ENCODE peak calls at places on chromosome 21, in six cellular contexts. One of them, this sample, is unnamed. For H3F3A, the result is how much of the 10 kb centered on the place peaks cover.

GRCh38 chr21:29347274-29347681 is 48.6 kb downstream of the BACH1 start:
- DNase-seq in neural progenitor cell: no peak
- DNase-seq in GM23248: peak
- DNase-seq in GM23338: no peak
- DNase-seq in PC-3: no peak
- DNase-seq in PC-9: no peak
- DNase-seq in this sample: no peak

GRCh38 chr21:41139951-41140350 is 28.0 kb upstream of the BACE2 start:
- DNase-seq in neural progenitor cell: no peak
- DNase-seq in GM23248: no peak
- DNase-seq in GM23338: no peak
- DNase-seq in PC-3: no peak
- DNase-seq in PC-9: no peak
- DNase-seq in this sample: no peak

GRCh38 chr21:19986396-19986795 is 1011.8 kb upstream of the NCAM2 start:
- DNase-seq in neural progenitor cell: no peak
- DNase-seq in GM23248: no peak
- DNase-seq in GM23338: no peak
- DNase-seq in PC-3: no peak
- DNase-seq in PC-9: no peak
- DNase-seq in this sample: no peak

GRCh38 chr21:44756416-44757185 is 45.0 kb downstream of the UBE2G2 start:
- DNase-seq in neural progenitor cell: no peak
- DNase-seq in GM23248: no peak
- DNase-seq in GM23338: no peak
- DNase-seq in PC-3: no peak
- DNase-seq in PC-9: no peak
- DNase-seq in this sample: no peak

GRCh38 chr21:14773777-14774345 is 227.7 kb upstream of the SAMSN1 start:
- DNase-seq in neural progenitor cell: peak
- DNase-seq in GM23248: peak
- DNase-seq in GM23338: peak
- DNase-seq in PC-3: peak
- DNase-seq in PC-9: no peak
- DNase-seq in this sample: peak

GRCh38 chr21:31554511-31555022 is 104.9 kb upstream of the SOD1 start:
- DNase-seq in neural progenitor cell: peak
- DNase-seq in GM23248: peak
- DNase-seq in GM23338: peak
- DNase-seq in PC-3: peak
- DNase-seq in PC-9: peak
- DNase-seq in this sample: peak

GRCh38 chr21:45535341-45536081 is 6.7 kb downstream of the SLC19A1 start:
- DNase-seq in neural progenitor cell: no peak
- DNase-seq in GM23248: no peak
- DNase-seq in GM23338: no peak
- DNase-seq in PC-3: no peak
- DNase-seq in PC-9: no peak
- DNase-seq in this sample: no peak

GRCh38 chr21:46297311-46298082 is 11.4 kb downstream of the YBEY start:
- DNase-seq in neural progenitor cell: no peak
- DNase-seq in GM23248: peak
- DNase-seq in GM23338: peak
- DNase-seq in PC-3: no peak
- DNase-seq in PC-9: no peak
- DNase-seq in this sample: no peak

GRCh38 chr21:31580866-31581276 is 78.6 kb upstream of the SOD1 start:
- DNase-seq in neural progenitor cell: peak
- DNase-seq in GM23248: peak
- DNase-seq in GM23338: peak
- DNase-seq in PC-3: peak
- DNase-seq in PC-9: peak
- DNase-seq in this sample: peak

GRCh38 chr21:43740497-43741156 is 21.7 kb downstream of the PDXK start:
- DNase-seq in neural progenitor cell: peak
- DNase-seq in GM23248: peak
- DNase-seq in GM23338: peak
- DNase-seq in PC-3: no peak
- DNase-seq in PC-9: peak
- DNase-seq in this sample: no peak

GRCh38 chr21:8992731-8993174 is 1528.6 kb upstream of the TPTE start:
- DNase-seq in neural progenitor cell: no peak
- DNase-seq in GM23248: no peak
- DNase-seq in GM23338: peak
- DNase-seq in PC-3: peak
- DNase-seq in PC-9: peak
- DNase-seq in this sample: no peak

GRCh38 chr21:44003307-44003966 is 8.7 kb upstream of the TRAPPC10 start:
- DNase-seq in neural progenitor cell: no peak
- DNase-seq in GM23248: no peak
- DNase-seq in GM23338: no peak
- DNase-seq in PC-3: no peak
- DNase-seq in PC-9: no peak
- DNase-seq in this sample: no peak

GRCh38 chr21:40016234-40016633 is 149.0 kb downstream of the PCP4 start:
- DNase-seq in neural progenitor cell: no peak
- DNase-seq in GM23248: no peak
- DNase-seq in GM23338: no peak
- DNase-seq in PC-3: no peak
- DNase-seq in PC-9: no peak
- DNase-seq in this sample: peak

GRCh38 chr21:29232601-29233541 is 65.9 kb upstream of the BACH1 start:
- DNase-seq in neural progenitor cell: no peak
- DNase-seq in GM23248: peak
- DNase-seq in GM23338: no peak
- DNase-seq in PC-3: peak
- DNase-seq in PC-9: peak
- DNase-seq in this sample: no peak

GRCh38 chr21:31184462-31184861 is 146.2 kb upstream of the KRTAP19-8 start:
- DNase-seq in neural progenitor cell: no peak
- DNase-seq in GM23248: no peak
- DNase-seq in GM23338: no peak
- DNase-seq in PC-3: no peak
- DNase-seq in PC-9: no peak
- DNase-seq in this sample: no peak

GRCh38 chr21:28193189-28193588 is 799.5 kb downstream of the LTN1 start:
- DNase-seq in neural progenitor cell: no peak
- DNase-seq in GM23248: no peak
- DNase-seq in GM23338: peak
- DNase-seq in PC-3: peak
- DNase-seq in PC-9: no peak
- DNase-seq in this sample: no peak

GRCh38 chr21:9737871-9738520 is 783.4 kb upstream of the TPTE start:
- DNase-seq in neural progenitor cell: no peak
- DNase-seq in GM23248: no peak
- DNase-seq in GM23338: no peak
- DNase-seq in PC-3: peak
- DNase-seq in PC-9: no peak
- DNase-seq in this sample: no peak

GRCh38 chr21:44778983-44779382 is 22.6 kb downstream of the UBE2G2 start:
- DNase-seq in neural progenitor cell: no peak
- DNase-seq in GM23248: no peak
- DNase-seq in GM23338: no peak
- DNase-seq in PC-3: no peak
- DNase-seq in PC-9: no peak
- DNase-seq in this sample: no peak

GRCh38 chr21:15289246-15289645 is 224.4 kb upstream of the NRIP1 start:
- DNase-seq in neural progenitor cell: no peak
- DNase-seq in GM23248: no peak
- DNase-seq in GM23338: no peak
- DNase-seq in PC-3: no peak
- DNase-seq in PC-9: no peak
- DNase-seq in this sample: no peak

GRCh38 chr21:44427241-44428120 is 27.8 kb upstream of the LRRC3 start:
- DNase-seq in neural progenitor cell: no peak
- DNase-seq in GM23248: no peak
- DNase-seq in GM23338: no peak
- DNase-seq in PC-3: no peak
- DNase-seq in PC-9: no peak
- DNase-seq in this sample: no peak

GRCh38 chr21:14737922-14738321 is 191.8 kb upstream of the SAMSN1 start:
- DNase-seq in neural progenitor cell: peak
- DNase-seq in GM23248: peak
- DNase-seq in GM23338: peak
- DNase-seq in PC-3: peak
- DNase-seq in PC-9: peak
- DNase-seq in this sample: peak

GRCh38 chr21:25776440-25776839 is 41.7 kb downstream of the GABPA start:
- DNase-seq in neural progenitor cell: no peak
- DNase-seq in GM23248: no peak
- DNase-seq in GM23338: no peak
- DNase-seq in PC-3: no peak
- DNase-seq in PC-9: no peak
- DNase-seq in this sample: no peak

GRCh38 chr21:25560151-25560783 is 47.0 kb downstream of the MRPL39 start:
- DNase-seq in neural progenitor cell: no peak
- DNase-seq in GM23248: no peak
- DNase-seq in GM23338: no peak
- DNase-seq in PC-3: peak
- DNase-seq in PC-9: no peak
- DNase-seq in this sample: no peak

DNA sequence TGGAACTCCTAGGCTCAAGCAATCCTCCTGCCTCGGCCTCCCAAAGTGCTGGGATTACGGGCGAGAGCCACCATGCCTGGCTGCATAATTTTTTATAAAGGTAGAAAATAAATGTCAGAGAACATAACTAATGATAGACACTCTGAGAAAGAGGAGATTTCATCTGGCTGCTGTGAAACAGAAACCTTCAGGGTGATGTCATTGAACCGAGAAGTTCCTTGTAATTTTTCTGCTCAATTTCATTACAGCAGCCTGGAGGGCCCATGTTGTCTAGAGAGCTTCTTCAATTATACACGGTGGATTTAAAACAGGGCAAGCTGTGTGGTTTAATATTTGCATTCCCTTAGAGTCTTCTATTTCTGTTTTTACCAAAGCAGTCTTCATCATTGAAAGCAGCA is 64.3 kb upstream of the MORC3 start:
- DNase-seq in neural progenitor cell: no peak
- DNase-seq in GM23248: no peak
- DNase-seq in GM23338: no peak
- DNase-seq in PC-3: no peak
- DNase-seq in PC-9: no peak
- DNase-seq in this sample: peak
- H3K4me2 ChIP-seq in neural progenitor cell: no peak
- H3K4me2 ChIP-seq in GM23248: no peak
- H3K4me2 ChIP-seq in GM23338: no peak
- H3K4me2 ChIP-seq in PC-3: no peak
- H3K4me2 ChIP-seq in PC-9: no peak
- H3K4me2 ChIP-seq in this sample: peak

GRCh38 chr21:36544545-36544944 is 64.6 kb upstream of the CLDN14 start:
- DNase-seq in neural progenitor cell: no peak
- DNase-seq in GM23248: no peak
- DNase-seq in GM23338: no peak
- DNase-seq in PC-3: no peak
- DNase-seq in PC-9: no peak
- DNase-seq in this sample: no peak

GRCh38 chr21:36541721-36542139 is 61.8 kb upstream of the CLDN14 start:
- DNase-seq in neural progenitor cell: no peak
- DNase-seq in GM23248: no peak
- DNase-seq in GM23338: no peak
- DNase-seq in PC-3: no peak
- DNase-seq in PC-9: no peak
- DNase-seq in this sample: no peak

GRCh38 chr21:36540700-36541099 is 60.8 kb upstream of the CLDN14 start:
- DNase-seq in neural progenitor cell: no peak
- DNase-seq in GM23248: no peak
- DNase-seq in GM23338: no peak
- DNase-seq in PC-3: no peak
- DNase-seq in PC-9: no peak
- DNase-seq in this sample: no peak

GRCh38 chr21:36543924-36544323 is 64.0 kb upstream of the CLDN14 start:
- DNase-seq in neural progenitor cell: no peak
- DNase-seq in GM23248: no peak
- DNase-seq in GM23338: no peak
- DNase-seq in PC-3: no peak
- DNase-seq in PC-9: no peak
- DNase-seq in this sample: no peak

DNA sequence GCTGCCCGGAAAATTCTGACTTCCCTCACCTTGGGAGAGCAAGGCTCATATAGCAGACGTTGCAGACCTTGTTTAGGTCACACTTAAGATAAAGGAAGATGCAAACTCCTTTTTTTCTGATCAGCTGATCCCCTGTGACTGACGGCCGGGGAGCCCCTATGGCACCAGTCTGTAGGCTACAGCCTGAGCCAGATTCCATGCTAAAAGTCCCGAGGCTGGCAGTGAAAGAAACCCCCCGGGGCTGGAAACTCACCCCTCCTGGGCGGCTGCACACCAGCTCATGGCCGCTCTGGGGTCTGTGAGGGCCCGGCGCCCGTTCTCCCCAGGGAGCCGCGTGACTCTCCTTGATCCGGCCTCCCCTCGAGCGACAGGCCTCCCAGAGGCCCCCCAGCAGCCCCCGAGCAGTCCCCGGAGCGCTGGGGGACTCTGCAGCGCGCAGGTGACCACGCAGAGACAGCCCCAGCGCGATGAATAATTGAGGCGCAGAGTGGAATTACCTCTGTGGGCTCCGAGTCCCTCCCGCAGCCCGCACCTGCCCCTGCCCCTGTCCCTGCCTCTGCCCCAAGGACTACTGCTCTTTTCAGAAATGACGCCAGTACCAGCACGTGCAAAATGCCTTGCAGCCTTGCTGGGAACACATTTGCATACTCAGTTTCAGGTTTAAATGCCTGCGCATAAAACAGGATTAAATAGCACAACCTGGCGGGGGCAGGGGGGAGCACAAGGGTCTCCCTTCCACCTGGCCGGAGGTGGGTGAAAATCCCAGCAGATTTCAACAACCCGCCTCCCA is 62.6 kb upstream of the CLDN14 start:
- DNase-seq in neural progenitor cell: peak
- DNase-seq in GM23248: no peak
- DNase-seq in GM23338: peak
- DNase-seq in PC-3: no peak
- DNase-seq in PC-9: no peak
- DNase-seq in this sample: peak
- TF ChIP-seq EZH2 in neural progenitor cell: no peak
- TF ChIP-seq EZH2 in GM23248: peak
- TF ChIP-seq EZH2 in GM23338: no peak
- TF ChIP-seq EZH2 in PC-3: no peak
- TF ChIP-seq EZH2 in PC-9: no peak
- TF ChIP-seq EZH2 in this sample: no peak

DNA sequence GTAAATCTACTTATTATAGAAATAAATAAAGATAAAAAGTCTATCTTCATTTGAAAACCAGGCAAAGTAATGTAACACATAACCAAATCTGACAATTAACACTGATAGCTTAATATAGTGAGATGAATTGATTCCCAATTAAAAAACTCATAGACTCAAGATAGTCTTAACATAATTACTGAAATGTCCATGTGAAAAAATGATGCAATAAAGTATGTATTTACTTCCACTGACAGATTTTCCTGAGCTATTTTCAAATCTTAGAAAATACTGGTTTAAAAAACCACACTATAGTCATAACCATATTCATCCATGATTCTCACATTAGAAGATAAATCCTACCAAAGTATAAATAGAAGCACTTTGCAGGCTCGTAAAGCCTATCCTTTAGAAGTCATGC is 9.6 kb upstream of the DONSON start:
- DNase-seq in neural progenitor cell: no peak
- DNase-seq in GM23248: no peak
- DNase-seq in GM23338: no peak
- DNase-seq in PC-3: no peak
- DNase-seq in PC-9: no peak
- DNase-seq in this sample: no peak
- H3F3A ChIP-seq in neural progenitor cell: under half
- H3F3A ChIP-seq in GM23248: under half
- H3F3A ChIP-seq in GM23338: under half
- H3F3A ChIP-seq in PC-3: under half
- H3F3A ChIP-seq in PC-9: under half
- H3F3A ChIP-seq in this sample: under half

GRCh38 chr21:35051287-35051818 is 2.3 kb upstream of the RUNX1 start:
- DNase-seq in neural progenitor cell: peak
- DNase-seq in GM23248: peak
- DNase-seq in GM23338: peak
- DNase-seq in PC-3: peak
- DNase-seq in PC-9: peak
- DNase-seq in this sample: peak
- H3K4me2 ChIP-seq in neural progenitor cell: no peak
- H3K4me2 ChIP-seq in GM23248: peak
- H3K4me2 ChIP-seq in GM23338: no peak
- H3K4me2 ChIP-seq in PC-3: peak
- H3K4me2 ChIP-seq in PC-9: peak
- H3K4me2 ChIP-seq in this sample: peak